ENCODE peak calls at places on chromosome 4, in four cellular contexts. I is psoas muscle, E is brain microvascular endothelial cell, R is GM13977. N is an unnamed sample.

GRCh38 chr4:75673959-75674328 is 733 bp upstream of the G3BP2 start:
- DNase-seq in R (no peak), E (peak; percentile 14), I (no peak), N (peak; percentile 16)

GRCh38 chr4:143186202-143186601 is 1.5 kb downstream of the USP38 start:
- DNase-seq in E (no peak), I (no peak), R (no peak), N (no peak)

GRCh38 chr4:108336076-108336475 is 167.3 kb upstream of the LEF1 start:
- DNase-seq in I (no peak), E (peak; percentile 62), R (no peak), N (no peak)

GRCh38 chr4:20889901-20890300 is 189.6 kb downstream of the PACRGL start:
- DNase-seq in R (no peak), I (no peak), E (no peak), N (no peak)

GRCh38 chr4:182207806-182208483 is 35.3 kb upstream of the TENM3 start:
- DNase-seq in I (no peak), R (no peak), E (peak; percentile 87), N (no peak)

GRCh38 chr4:141912831-141913230 is 276.4 kb downstream of the IL15 start:
- DNase-seq in I (no peak), E (no peak), R (no peak), N (no peak)

GRCh38 chr4:83009529-83009928 is 1.1 kb downstream of the LIN54 start:
- DNase-seq in R (no peak), I (no peak), E (no peak), N (no peak)

GRCh38 chr4:122803788-122804208 is 22.8 kb upstream of the FGF2 start:
- DNase-seq in R (no peak), E (peak; percentile 68), I (no peak), N (no peak)

GRCh38 chr4:61294001-61294400 is 93.9 kb downstream of the ADGRL3 start:
- DNase-seq in I (no peak), R (no peak), E (no peak), N (no peak)

GRCh38 chr4:3717241-3717640 is 48.9 kb upstream of the ADRA2C start:
- DNase-seq in E (no peak), I (peak; percentile 12), R (no peak), N (no peak)

GRCh38 chr4:65670331-65671031 is at the start of gene EPHA5:
- DNase-seq in R (peak; percentile 17), I (peak; percentile 55), E (peak; percentile 93), N (no peak)

GRCh38 chr4:151854731-151855130 is 93.9 kb upstream of the GATB start:
- DNase-seq in E (no peak), R (no peak), I (no peak), N (no peak)

GRCh38 chr4:7852568-7853185 is 87.0 kb downstream of the AFAP1 start:
- DNase-seq in E (peak; percentile 84), R (no peak), I (no peak), N (no peak)

GRCh38 chr4:7705062-7705461 is 234.6 kb downstream of the AFAP1 start:
- DNase-seq in I (peak; percentile 82), E (no peak), R (no peak), N (no peak)

GRCh38 chr4:25937801-25938200 is 23.8 kb downstream of the SMIM20 start:
- DNase-seq in E (no peak), R (no peak), I (no peak), N (no peak)

GRCh38 chr4:70544279-70544870 is 26.0 kb downstream of the AMTN start:
- DNase-seq in R (no peak), I (no peak), E (peak; percentile 12), N (peak; percentile 39)

GRCh38 chr4:52915730-52916129 is 53.6 kb downstream of the RASL11B start:
- DNase-seq in R (no peak), I (no peak), E (no peak), N (no peak)

GRCh38 chr4:88335092-88335665 is 43.5 kb upstream of the HERC6 start:
- DNase-seq in E (peak; percentile 4), I (no peak), R (no peak), N (no peak)

GRCh38 chr4:141002323-141002805 is 130.9 kb downstream of the RNF150 start:
- DNase-seq in E (peak; percentile 74), I (no peak), R (no peak), N (no peak)

GRCh38 chr4:87036713-87037112 is 101.9 kb downstream of the AFF1 start:
- DNase-seq in E (no peak), I (no peak), R (no peak), N (no peak)

GRCh38 chr4:39730067-39730466 is 32.1 kb downstream of the UBE2K start:
- DNase-seq in R (no peak), E (no peak), I (no peak), N (no peak)

GRCh38 chr4:123904882-123905281 is 508.3 kb downstream of the SPRY1 start:
- DNase-seq in E (no peak), R (no peak), I (no peak), N (no peak)

GRCh38 chr4:8646296-8647093 is 53.9 kb downstream of the CPZ start:
- DNase-seq in R (no peak), I (no peak), E (no peak), N (no peak)

GRCh38 chr4:152894673-152895072 is 41.5 kb upstream of the FHDC1 start:
- DNase-seq in E (peak; percentile 12), R (no peak), I (no peak), N (no peak)

GRCh38 chr4:110165382-110166285 is 32.8 kb downstream of the ELOVL6 start:
- DNase-seq in E (peak; percentile 88), I (no peak), R (no peak), N (peak; percentile 29)

GRCh38 chr4:81164623-81165416 is 50.2 kb downstream of the PRKG2 start:
- DNase-seq in E (peak; percentile 51), I (no peak), R (no peak), N (no peak)

DNA sequence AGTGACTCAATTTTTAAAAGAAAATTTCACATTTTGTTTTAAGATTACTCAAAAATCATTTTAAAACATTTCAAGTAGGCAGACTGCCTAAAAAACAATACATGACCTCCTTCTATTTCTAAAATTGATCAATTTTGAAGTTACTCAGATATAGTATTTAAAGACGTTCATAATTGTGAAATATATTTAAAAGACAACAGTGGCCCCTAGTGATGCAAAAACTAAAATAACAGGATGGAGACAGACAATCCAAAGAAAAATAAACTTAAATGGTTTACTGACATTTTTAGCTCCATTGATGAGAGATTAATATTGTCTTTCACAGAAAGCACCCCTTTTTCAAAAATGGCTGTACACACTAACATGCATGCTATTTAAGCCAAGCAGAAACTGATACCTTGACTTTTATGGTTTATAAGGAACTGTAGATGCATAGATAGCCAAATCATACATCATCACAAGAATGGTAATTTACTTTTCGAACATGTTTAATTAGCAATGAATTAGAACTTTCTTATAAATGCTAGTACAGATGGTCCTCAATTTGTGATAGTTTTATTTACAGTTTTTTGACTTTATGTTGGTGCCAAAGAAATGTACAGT is 69.8 kb upstream of the FAT4 start:
- DNase-seq in R (no peak), E (no peak), I (no peak), N (no peak)
- TF ChIP-seq CTCF in R (no peak), E (no peak), I (peak; percentile 57), N (peak; percentile 52)

DNA sequence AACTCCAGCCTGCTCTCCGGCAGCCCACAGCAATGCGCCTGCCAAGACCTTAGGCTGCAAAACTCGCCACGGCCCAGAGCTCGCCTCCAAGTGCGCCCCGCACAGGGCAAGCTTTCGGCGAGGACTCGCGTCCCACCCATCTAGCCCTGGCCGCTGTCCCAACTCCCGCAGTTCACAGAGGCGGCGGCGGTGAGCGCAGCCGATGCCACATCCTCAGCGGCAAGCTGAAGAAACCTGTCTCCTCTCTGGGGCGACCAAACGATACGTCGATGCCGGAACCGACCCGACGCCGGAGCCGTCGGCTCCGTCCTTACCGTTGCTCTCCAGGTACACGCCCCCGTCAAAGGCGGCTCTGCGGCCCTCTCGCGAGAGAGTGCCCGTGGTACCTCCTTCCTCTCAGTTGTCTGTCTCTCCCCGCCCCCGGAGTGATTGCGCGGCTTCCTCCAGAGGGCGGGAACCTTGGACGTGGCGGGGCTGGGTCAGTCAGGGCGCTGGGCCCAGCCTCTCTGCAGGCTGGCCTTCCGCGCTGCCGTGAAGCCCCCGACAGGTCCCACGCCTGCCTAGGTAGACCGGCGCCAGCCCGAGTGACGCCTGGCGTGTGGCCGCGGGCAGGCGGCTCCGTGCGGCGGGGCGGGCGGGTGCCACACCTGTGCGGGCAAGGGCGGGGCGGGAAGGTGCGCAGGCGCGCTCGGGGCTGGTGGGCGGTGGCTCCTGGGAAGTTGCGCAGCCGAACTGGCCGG is 380 bp upstream of the RAB33B start:
- DNase-seq in I (peak; percentile 99), E (peak; percentile 97), R (peak; percentile 95), N (peak; percentile 97)
- TF ChIP-seq CTCF in I (peak; percentile 5), E (no peak), R (no peak), N (peak; percentile 48)

GRCh38 chr4:15953625-15954024 is 9.3 kb downstream of the FGFBP2 start:
- DNase-seq in R (no peak), E (no peak), I (no peak), N (no peak)
- TF ChIP-seq CTCF in R (no peak), E (no peak), I (no peak), N (no peak)

GRCh38 chr4:100679926-100680325 is 162.1 kb upstream of the EMCN start:
- DNase-seq in E (no peak), R (no peak), I (no peak), N (no peak)

GRCh38 chr4:100688368-100688767 is 170.5 kb upstream of the EMCN start:
- DNase-seq in E (no peak), R (no peak), I (no peak), N (no peak)

GRCh38 chr4:100681289-100681688 is 163.5 kb upstream of the EMCN start:
- DNase-seq in E (no peak), R (no peak), I (no peak), N (no peak)

GRCh38 chr4:100682477-100683218 is 164.8 kb upstream of the EMCN start:
- DNase-seq in E (no peak), R (no peak), I (no peak), N (no peak)
- TF ChIP-seq CTCF in E (no peak), R (no peak), I (no peak), N (no peak)

GRCh38 chr4:115090483-115091075 is 22.8 kb downstream of the NDST4 start:
- DNase-seq in R (peak; percentile 14), I (no peak), E (no peak), N (peak; percentile 56)
- TF ChIP-seq CTCF in R (peak; percentile 52), I (peak; percentile 45), E (peak; percentile 54), N (peak; percentile 89)

GRCh38 chr4:688695-689497 is at the start of gene SLC49A3:
- DNase-seq in R (no peak), I (peak; percentile 61), E (no peak), N (no peak)

GRCh38 chr4:687975-688694 is 816 bp downstream of the SLC49A3 start:
- DNase-seq in R (no peak), E (no peak), I (peak; percentile 62), N (no peak)

GRCh38 chr4:687048-687974 is 1.6 kb downstream of the SLC49A3 start:
- DNase-seq in I (peak; percentile 97), E (peak; percentile 88), R (no peak), N (no peak)

GRCh38 chr4:686371-687040 is 2.4 kb downstream of the SLC49A3 start:
- DNase-seq in E (no peak), R (no peak), I (peak; percentile 65), N (no peak)

DNA sequence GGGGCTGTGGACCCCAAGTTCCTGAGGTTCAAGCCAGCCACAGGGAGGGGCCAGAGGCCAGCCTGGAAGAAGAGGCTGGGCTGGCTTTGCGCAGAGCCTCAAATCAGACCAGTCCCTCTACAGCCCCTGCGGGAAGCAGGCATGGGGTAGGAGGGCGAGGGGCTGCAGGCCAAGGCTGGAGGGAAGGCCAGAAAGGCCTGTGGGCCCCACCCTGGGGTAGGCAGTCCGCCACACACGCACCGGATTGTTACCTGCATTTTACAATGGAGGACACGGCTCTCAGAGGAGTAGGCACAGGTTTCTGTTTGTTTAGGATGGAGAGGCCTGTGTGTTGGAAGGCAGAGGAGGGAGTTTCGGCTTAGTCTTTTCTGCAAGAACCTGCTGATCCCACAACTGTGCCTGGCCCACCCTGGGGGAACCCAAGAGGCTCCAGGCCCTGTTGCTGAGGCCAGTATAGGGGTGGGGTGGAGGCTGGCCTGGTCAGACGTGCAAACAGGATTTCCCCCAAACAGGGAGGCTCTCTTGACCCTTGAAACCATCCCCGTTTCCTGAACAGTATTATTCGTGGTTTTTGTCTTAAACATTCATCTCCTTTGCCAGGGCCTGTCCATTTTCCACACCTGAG is 659 bp upstream of the SLC49A3 start:
- DNase-seq in I (no peak), R (no peak), E (no peak), N (no peak)
- TF ChIP-seq CTCF in I (no peak), R (no peak), E (no peak), N (no peak)